ENCODE peak calls at places on chromosomes 5 and 9, in six cellular contexts. S is PC-3, M is SK-N-SH, X is HCT116, N is MM.1S, G is GM23248. R is an unnamed sample. For H3K9me2, the result is how much of the 10 kb centered on the place peaks cover.

GRCh38 chr9:104740596-104740995 is 6.9 kb upstream of the NIPSNAP3A start:
- DNase-seq in S (peak), M (no peak), G (peak), N (no peak), X (no peak), R (no peak)

GRCh38 chr5:66442951-66443445 is 153.2 kb upstream of the MAST4 start:
- DNase-seq in X (no peak), S (no peak), G (peak), N (no peak), M (peak), R (no peak)

GRCh38 chr9:128067898-128068655 is at the start of gene SLC25A25:
- DNase-seq in X (peak), G (peak), M (peak), N (peak), S (peak), R (peak)

GRCh38 chr5:127938746-127939145 is 144.8 kb upstream of the SLC12A2 start:
- DNase-seq in N (no peak), X (no peak), M (no peak), G (no peak), S (peak), R (no peak)

GRCh38 chr5:133347039-133347438 is 265.3 kb downstream of the FSTL4 start:
- DNase-seq in G (no peak), X (peak), S (no peak), N (peak), M (no peak), R (peak)

GRCh38 chr5:106376522-106376921 is 1294.2 kb downstream of the EFNA5 start:
- DNase-seq in G (peak), S (no peak), X (no peak), M (no peak), N (no peak), R (no peak)

GRCh38 chr5:88190106-88190834 is 78.4 kb downstream of the TMEM161B start:
- DNase-seq in G (no peak), X (no peak), N (no peak), M (no peak), S (peak), R (no peak)

GRCh38 chr9:136107953-136108647 is 10.6 kb downstream of the TMEM250 start:
- DNase-seq in G (peak), N (no peak), S (no peak), M (no peak), X (no peak), R (no peak)

GRCh38 chr5:138819065-138819464 is 56.1 kb downstream of the LRRTM2 start:
- DNase-seq in M (no peak), N (no peak), X (no peak), G (no peak), S (no peak), R (no peak)

GRCh38 chr9:14400658-14400995 is 86.7 kb upstream of the NFIB start:
- DNase-seq in G (peak), N (no peak), S (peak), X (peak), M (peak), R (peak)

GRCh38 chr5:62259699-62260220 is 46.2 kb upstream of the KIF2A start:
- DNase-seq in G (no peak), S (no peak), X (no peak), M (no peak), N (no peak), R (no peak)

GRCh38 chr9:75448281-75448680 is 360.0 kb downstream of the OSTF1 start:
- DNase-seq in N (no peak), G (peak), M (no peak), S (no peak), X (no peak), R (no peak)

GRCh38 chr9:36148652-36149051 is 12.1 kb downstream of the GLIPR2 start:
- DNase-seq in N (peak), S (peak), M (peak), X (no peak), G (peak), R (no peak)

GRCh38 chr9:137666505-137666809 is 47.7 kb downstream of the EHMT1 start:
- DNase-seq in N (no peak), X (no peak), G (no peak), M (peak), S (no peak), R (no peak)

GRCh38 chr9:122580360-122580759 is 2.8 kb downstream of the OR1L8 start:
- DNase-seq in X (peak), N (no peak), G (peak), S (peak), M (no peak), R (no peak)

GRCh38 chr9:91790912-91791311 is 159.1 kb downstream of the ROR2 start:
- DNase-seq in G (peak), X (peak), S (peak), M (no peak), N (no peak), R (no peak)

GRCh38 chr5:24353606-24354005 is 291.2 kb downstream of the CDH10 start:
- DNase-seq in M (no peak), X (no peak), G (no peak), N (no peak), S (peak), R (no peak)

GRCh38 chr9:104808030-104808614 is 44.2 kb downstream of the NIPSNAP3B start:
- DNase-seq in S (peak), G (peak), N (no peak), M (peak), X (no peak), R (no peak)

GRCh38 chr5:937151-937924 is 44.7 kb downstream of the TRIP13 start:
- DNase-seq in S (no peak), X (no peak), M (no peak), N (no peak), G (no peak), R (no peak)

GRCh38 chr9:134875376-134875775 is 5.2 kb upstream of the FCN2 start:
- DNase-seq in N (no peak), G (no peak), M (no peak), S (no peak), X (no peak), R (no peak)

GRCh38 chr9:69202556-69202955 is 28.5 kb downstream of the TJP2 start:
- DNase-seq in N (no peak), X (no peak), S (no peak), G (no peak), M (no peak), R (no peak)

GRCh38 chr9:21848615-21849014 is 46.2 kb downstream of the MTAP start:
- DNase-seq in S (no peak), M (no peak), N (no peak), G (no peak), X (no peak), R (no peak)

GRCh38 chr9:13823021-13823420 is 490.9 kb downstream of the NFIB start:
- DNase-seq in G (peak), X (no peak), N (no peak), M (no peak), S (no peak), R (no peak)

GRCh38 chr5:58886315-58887207 is 303.7 kb downstream of the RAB3C start:
- DNase-seq in M (peak), G (peak), N (peak), X (peak), S (peak), R (peak)
- H2AFZ ChIP-seq in M (no peak), G (peak), N (peak), X (peak), S (peak), R (peak)

GRCh38 chr9:82893549-82893948 is 169.4 kb downstream of the RASEF start:
- DNase-seq in S (no peak), G (no peak), N (no peak), M (no peak), X (no peak), R (no peak)
- H3K9me2 ChIP-seq in S (under half), G (under half), N (under half), M (under half), X (under half), R (under half)

GRCh38 chr9:81473206-81473605 is 216.1 kb downstream of the TLE1 start:
- DNase-seq in N (no peak), S (no peak), M (no peak), X (no peak), G (no peak), R (no peak)

GRCh38 chr9:81472701-81473100 is 216.6 kb downstream of the TLE1 start:
- DNase-seq in S (no peak), X (no peak), G (peak), M (no peak), N (no peak), R (no peak)

GRCh38 chr9:81473708-81474107 is 215.6 kb downstream of the TLE1 start:
- DNase-seq in X (no peak), M (no peak), N (no peak), S (no peak), G (no peak), R (no peak)

GRCh38 chr9:81474792-81475191 is 214.6 kb downstream of the TLE1 start:
- DNase-seq in G (no peak), N (no peak), S (no peak), X (no peak), M (no peak), R (no peak)

DNA sequence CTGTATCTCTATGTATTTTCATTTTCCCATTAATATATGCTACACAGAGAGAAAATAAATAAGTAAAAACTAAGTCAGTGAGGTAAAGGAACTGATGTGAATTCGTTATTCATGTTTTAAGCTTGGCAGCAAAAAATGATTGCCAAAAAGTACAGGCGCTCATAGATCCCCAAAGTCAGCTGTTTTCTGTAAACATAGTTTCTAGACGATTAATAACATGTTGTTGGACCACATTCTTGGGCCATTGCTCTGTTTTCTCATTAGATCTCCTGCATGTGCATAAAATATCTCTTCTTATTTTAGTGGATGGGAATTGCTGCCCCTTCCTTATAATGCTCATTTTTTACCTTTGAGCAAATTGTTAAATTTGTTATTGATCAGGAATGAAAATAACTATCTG is 215.2 kb downstream of the TLE1 start:
- DNase-seq in G (no peak), N (no peak), X (no peak), M (no peak), S (peak), R (no peak)
- TF ChIP-seq EZH2phosphoT487 in G (no peak), N (no peak), X (no peak), M (no peak), S (no peak), R (no peak)

GRCh38 chr9:108182950-108183381 is 672.8 kb downstream of the ACTL7B start:
- DNase-seq in M (no peak), S (peak), N (no peak), X (no peak), G (peak), R (no peak)
- H2AFZ ChIP-seq in M (no peak), S (no peak), N (no peak), X (no peak), G (peak), R (no peak)

DNA sequence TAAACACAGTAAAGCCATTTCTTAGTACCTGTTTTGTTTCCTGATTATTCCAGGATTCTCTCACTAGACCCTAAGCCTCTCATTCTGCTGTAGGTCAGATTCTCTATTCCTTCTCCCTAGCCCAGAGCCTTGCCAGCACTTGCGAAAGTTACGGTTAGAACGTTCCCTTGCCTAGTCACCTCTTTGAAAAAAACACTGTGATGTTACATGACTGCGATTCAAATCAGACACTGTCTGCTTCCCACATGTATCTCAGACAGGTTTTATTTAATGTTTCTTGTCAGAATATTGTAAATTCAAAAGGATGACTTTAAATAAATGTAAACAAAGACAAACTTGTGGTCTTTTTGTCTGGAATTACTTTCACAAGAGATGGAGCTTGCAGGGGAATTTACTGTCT is 116.5 kb upstream of the OTULINL start:
- DNase-seq in X (no peak), S (no peak), N (no peak), M (no peak), G (peak), R (no peak)
- H3K9me2 ChIP-seq in X (under half), S (under half), N (under half), M (under half), G (under half), R (under half)

GRCh38 chr5:157166164-157166493 is at the start of gene GARIN3:
- DNase-seq in X (no peak), S (no peak), N (no peak), G (no peak), M (no peak), R (no peak)

GRCh38 chr5:157166494-157167218 is 592 bp upstream of the GARIN3 start:
- DNase-seq in N (no peak), S (no peak), X (no peak), M (no peak), G (no peak), R (no peak)

GRCh38 chr5:157165668-157166067 is 396 bp downstream of the GARIN3 start:
- DNase-seq in S (no peak), X (no peak), G (no peak), M (no peak), N (no peak), R (no peak)

GRCh38 chr5:157168286-157168685 is 2.2 kb upstream of the GARIN3 start:
- DNase-seq in N (no peak), M (no peak), X (no peak), G (no peak), S (no peak), R (no peak)

GRCh38 chr5:157167219-157167621 is 1.2 kb upstream of the GARIN3 start:
- DNase-seq in N (peak), S (no peak), X (no peak), M (no peak), G (peak), R (no peak)
- TF ChIP-seq EZH2phosphoT487 in N (no peak), S (no peak), X (no peak), M (no peak), G (no peak), R (no peak)